ENCODE peak calls at places on chromosome 18, in six cellular contexts. One of them, this sample, is unnamed.
A peak's percentile ranks its signal among the peaks of the same experiment; 100 is the strongest.

GRCh38 chr18:46321954-46322353 is 217.8 kb downstream of the HAUS1 start:
- DNase-seq in upper lobe of right lung: no peak
- DNase-seq in thyroid gland: no peak
- DNase-seq in foreskin fibroblast: no peak
- DNase-seq in GM23338: peak; percentile 78
- DNase-seq in K562: no peak
- DNase-seq in this sample: no peak

GRCh38 chr18:76252880-76253279 is 242.2 kb downstream of the ZNF516 start:
- DNase-seq in GM23338: peak; percentile 76
- DNase-seq in thyroid gland: no peak
- DNase-seq in foreskin fibroblast: no peak
- DNase-seq in upper lobe of right lung: no peak
- DNase-seq in K562: no peak
- DNase-seq in this sample: no peak

GRCh38 chr18:27954226-27954625 is 222.7 kb downstream of the CDH2 start:
- DNase-seq in upper lobe of right lung: no peak
- DNase-seq in foreskin fibroblast: peak; percentile 44
- DNase-seq in GM23338: no peak
- DNase-seq in thyroid gland: no peak
- DNase-seq in K562: no peak
- DNase-seq in this sample: no peak

GRCh38 chr18:68102117-68102516 is 585.6 kb upstream of the DSEL start:
- DNase-seq in upper lobe of right lung: no peak
- DNase-seq in K562: no peak
- DNase-seq in GM23338: no peak
- DNase-seq in foreskin fibroblast: no peak
- DNase-seq in thyroid gland: no peak
- DNase-seq in this sample: no peak

GRCh38 chr18:76821875-76822509 is 365 bp upstream of the ZNF236 start:
- DNase-seq in upper lobe of right lung: peak; percentile 83
- DNase-seq in K562: peak; percentile 85
- DNase-seq in thyroid gland: peak; percentile 56
- DNase-seq in foreskin fibroblast: peak; percentile 41
- DNase-seq in GM23338: peak; percentile 54
- DNase-seq in this sample: peak; percentile 65

GRCh38 chr18:42536442-42536841 is 579.0 kb downstream of the RIT2 start:
- DNase-seq in upper lobe of right lung: no peak
- DNase-seq in GM23338: no peak
- DNase-seq in foreskin fibroblast: no peak
- DNase-seq in thyroid gland: no peak
- DNase-seq in K562: no peak
- DNase-seq in this sample: no peak

GRCh38 chr18:24014986-24015896 is 687 bp downstream of the TTC39C start:
- DNase-seq in foreskin fibroblast: peak; percentile 88
- DNase-seq in thyroid gland: peak; percentile 52
- DNase-seq in upper lobe of right lung: peak; percentile 74
- DNase-seq in GM23338: peak; percentile 55
- DNase-seq in K562: no peak
- DNase-seq in this sample: no peak

GRCh38 chr18:72233106-72233505 is 311.0 kb downstream of the CBLN2 start:
- DNase-seq in GM23338: no peak
- DNase-seq in foreskin fibroblast: no peak
- DNase-seq in thyroid gland: no peak
- DNase-seq in upper lobe of right lung: no peak
- DNase-seq in K562: no peak
- DNase-seq in this sample: no peak

GRCh38 chr18:54983041-54983686 is 23.9 kb upstream of the CCDC68 start:
- DNase-seq in upper lobe of right lung: no peak
- DNase-seq in GM23338: peak; percentile 78
- DNase-seq in foreskin fibroblast: peak; percentile 44
- DNase-seq in K562: peak; percentile 47
- DNase-seq in thyroid gland: no peak
- DNase-seq in this sample: peak; percentile 33

GRCh38 chr18:47779381-47779780 is 151.1 kb downstream of the SMAD2 start:
- DNase-seq in upper lobe of right lung: no peak
- DNase-seq in K562: no peak
- DNase-seq in foreskin fibroblast: no peak
- DNase-seq in thyroid gland: no peak
- DNase-seq in GM23338: no peak
- DNase-seq in this sample: no peak

GRCh38 chr18:59196161-59196560 is 23.8 kb upstream of the GRP start:
- DNase-seq in thyroid gland: no peak
- DNase-seq in upper lobe of right lung: no peak
- DNase-seq in K562: no peak
- DNase-seq in GM23338: no peak
- DNase-seq in foreskin fibroblast: no peak
- DNase-seq in this sample: no peak

GRCh38 chr18:79922971-79923411 is 28.5 kb downstream of the SLC66A2 start:
- DNase-seq in upper lobe of right lung: peak; percentile 48
- DNase-seq in GM23338: no peak
- DNase-seq in foreskin fibroblast: no peak
- DNase-seq in thyroid gland: peak; percentile 2
- DNase-seq in K562: no peak
- DNase-seq in this sample: no peak

GRCh38 chr18:24076950-24077349 is 61.9 kb upstream of the CABYR start:
- DNase-seq in foreskin fibroblast: no peak
- DNase-seq in thyroid gland: no peak
- DNase-seq in K562: no peak
- DNase-seq in upper lobe of right lung: no peak
- DNase-seq in GM23338: no peak
- DNase-seq in this sample: no peak

GRCh38 chr18:8882632-8883408 is 177.5 kb downstream of the MTCL1 start:
- DNase-seq in upper lobe of right lung: no peak
- DNase-seq in GM23338: peak; percentile 86
- DNase-seq in thyroid gland: no peak
- DNase-seq in foreskin fibroblast: no peak
- DNase-seq in K562: peak; percentile 64
- DNase-seq in this sample: no peak
- TF ChIP-seq CTCF in upper lobe of right lung: no peak
- TF ChIP-seq CTCF in GM23338: peak; percentile 67
- TF ChIP-seq CTCF in thyroid gland: no peak
- TF ChIP-seq CTCF in foreskin fibroblast: no peak
- TF ChIP-seq CTCF in K562: peak; percentile 80
- TF ChIP-seq CTCF in this sample: no peak

GRCh38 chr18:6807504-6808257 is 78.2 kb downstream of the ARHGAP28 start:
- DNase-seq in GM23338: no peak
- DNase-seq in K562: no peak
- DNase-seq in upper lobe of right lung: no peak
- DNase-seq in thyroid gland: no peak
- DNase-seq in foreskin fibroblast: no peak
- DNase-seq in this sample: no peak
- H3K4me3 ChIP-seq in GM23338: no peak overlapping the region
- H3K4me3 ChIP-seq in K562: no peak overlapping the region
- H3K4me3 ChIP-seq in upper lobe of right lung: no peak overlapping the region
- H3K4me3 ChIP-seq in thyroid gland: no peak overlapping the region
- H3K4me3 ChIP-seq in foreskin fibroblast: no peak overlapping the region
- H3K4me3 ChIP-seq in this sample: no peak overlapping the region

GRCh38 chr18:74654637-74655036 is 57.0 kb downstream of the ZNF407 start:
- DNase-seq in foreskin fibroblast: peak; percentile 2
- DNase-seq in upper lobe of right lung: no peak
- DNase-seq in K562: no peak
- DNase-seq in GM23338: no peak
- DNase-seq in thyroid gland: no peak
- DNase-seq in this sample: no peak

DNA sequence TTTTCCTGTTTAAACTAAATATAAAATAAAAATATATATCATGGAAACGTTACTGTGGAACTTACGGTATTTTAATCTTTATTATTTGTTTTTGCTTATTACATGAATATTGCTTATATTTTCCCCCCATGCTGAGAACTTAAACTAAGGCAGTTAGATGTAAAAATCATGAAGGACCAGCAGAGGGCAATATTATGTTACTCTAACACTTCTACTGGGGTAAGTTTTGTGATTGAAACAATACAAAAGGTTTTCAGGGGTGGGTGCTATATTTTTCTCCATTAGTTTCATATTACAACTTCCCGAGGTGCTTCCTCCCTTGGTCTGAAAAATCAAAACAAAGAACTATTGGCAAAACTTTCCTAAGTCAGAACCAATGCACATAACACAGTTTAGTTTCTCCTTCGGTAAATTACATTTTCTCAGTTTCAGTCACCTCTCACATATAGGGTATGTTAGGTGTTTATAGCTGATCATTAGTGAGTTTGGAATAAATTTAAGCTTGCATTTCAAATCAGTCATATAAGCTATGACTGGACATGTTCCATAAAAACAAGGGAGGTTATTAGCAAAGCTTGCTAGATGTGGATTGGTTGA is 54.8 kb downstream of the ZNF407 start:
- DNase-seq in foreskin fibroblast: peak; percentile 31
- DNase-seq in K562: peak; percentile 32
- DNase-seq in upper lobe of right lung: no peak
- DNase-seq in thyroid gland: no peak
- DNase-seq in GM23338: peak; percentile 72
- DNase-seq in this sample: no peak
- TF ChIP-seq CTCF in foreskin fibroblast: peak; percentile 43
- TF ChIP-seq CTCF in K562: peak; percentile 58
- TF ChIP-seq CTCF in upper lobe of right lung: peak; percentile 68
- TF ChIP-seq CTCF in thyroid gland: peak; percentile 53
- TF ChIP-seq CTCF in GM23338: peak; percentile 57
- TF ChIP-seq CTCF in this sample: peak; percentile 34

GRCh38 chr18:62457830-62458229 is 65.0 kb upstream of the ZCCHC2 start:
- DNase-seq in K562: no peak
- DNase-seq in upper lobe of right lung: peak; percentile 16
- DNase-seq in foreskin fibroblast: no peak
- DNase-seq in GM23338: peak; percentile 58
- DNase-seq in thyroid gland: no peak
- DNase-seq in this sample: no peak
- H3K4me3 ChIP-seq in K562: no peak overlapping the region
- H3K4me3 ChIP-seq in upper lobe of right lung: no peak overlapping the region
- H3K4me3 ChIP-seq in foreskin fibroblast: no peak overlapping the region
- H3K4me3 ChIP-seq in GM23338: no peak overlapping the region
- H3K4me3 ChIP-seq in thyroid gland: no peak overlapping the region
- H3K4me3 ChIP-seq in this sample: no peak overlapping the region

GRCh38 chr18:3665187-3665586 is 215.2 kb downstream of the TGIF1 start:
- DNase-seq in thyroid gland: no peak
- DNase-seq in foreskin fibroblast: no peak
- DNase-seq in K562: peak; percentile 9
- DNase-seq in GM23338: no peak
- DNase-seq in upper lobe of right lung: no peak
- DNase-seq in this sample: no peak

GRCh38 chr18:3666526-3667254 is 216.7 kb downstream of the TGIF1 start:
- DNase-seq in foreskin fibroblast: no peak
- DNase-seq in upper lobe of right lung: no peak
- DNase-seq in GM23338: no peak
- DNase-seq in K562: no peak
- DNase-seq in thyroid gland: no peak
- DNase-seq in this sample: no peak

GRCh38 chr18:3665780-3666525 is 216.0 kb downstream of the TGIF1 start:
- DNase-seq in foreskin fibroblast: peak; percentile 81
- DNase-seq in GM23338: peak; percentile 96
- DNase-seq in thyroid gland: peak; percentile 77
- DNase-seq in K562: peak; percentile 87
- DNase-seq in upper lobe of right lung: peak; percentile 81
- DNase-seq in this sample: peak; percentile 85

GRCh38 chr18:3663870-3664512 is 214.0 kb downstream of the TGIF1 start:
- DNase-seq in GM23338: no peak
- DNase-seq in foreskin fibroblast: no peak
- DNase-seq in thyroid gland: no peak
- DNase-seq in K562: no peak
- DNase-seq in upper lobe of right lung: no peak
- DNase-seq in this sample: no peak

DNA sequence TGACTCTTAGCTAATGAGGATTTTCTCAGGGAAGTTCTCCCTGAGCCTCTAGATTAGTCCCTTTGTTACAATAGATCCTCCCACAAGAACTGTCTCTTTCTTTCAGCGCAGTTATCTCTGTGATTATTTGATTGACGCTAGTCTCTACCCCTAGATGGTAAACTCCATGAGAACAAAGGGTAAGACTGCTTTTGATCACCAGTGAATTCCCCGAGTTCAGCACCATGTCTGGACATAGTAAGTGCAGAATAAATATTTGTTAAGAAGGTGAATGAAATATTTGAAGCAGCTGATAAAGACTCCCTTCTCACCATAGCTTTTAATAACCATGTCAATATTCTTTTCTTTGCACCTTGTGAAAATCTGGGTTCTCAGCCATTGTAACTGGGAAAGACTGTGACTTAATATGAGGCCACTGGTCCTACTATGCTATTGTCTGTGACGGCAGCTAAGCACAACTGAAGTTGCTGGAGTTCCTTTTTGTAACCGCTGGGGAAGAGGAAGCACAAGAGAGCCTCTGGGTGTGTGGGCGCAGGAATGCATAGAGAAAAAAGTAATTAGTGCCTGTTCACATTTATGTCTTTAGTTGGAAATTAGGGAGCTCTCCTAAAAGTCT is 214.7 kb downstream of the TGIF1 start:
- DNase-seq in thyroid gland: no peak
- DNase-seq in foreskin fibroblast: no peak
- DNase-seq in K562: peak; percentile 59
- DNase-seq in GM23338: peak; percentile 51
- DNase-seq in upper lobe of right lung: no peak
- DNase-seq in this sample: peak; percentile 79
- TF ChIP-seq CTCF in thyroid gland: no peak
- TF ChIP-seq CTCF in foreskin fibroblast: no peak
- TF ChIP-seq CTCF in K562: peak; percentile 55
- TF ChIP-seq CTCF in GM23338: no peak
- TF ChIP-seq CTCF in upper lobe of right lung: no peak
- TF ChIP-seq CTCF in this sample: no peak

GRCh38 chr18:34223893-34224422 is 755 bp downstream of the NOL4 start:
- DNase-seq in foreskin fibroblast: no peak
- DNase-seq in GM23338: no peak
- DNase-seq in K562: no peak
- DNase-seq in upper lobe of right lung: no peak
- DNase-seq in thyroid gland: peak; percentile 4
- DNase-seq in this sample: no peak
- H3K4me3 ChIP-seq in foreskin fibroblast: no peak overlapping the region
- H3K4me3 ChIP-seq in GM23338: peak overlapping the region; percentile 80
- H3K4me3 ChIP-seq in K562: no peak overlapping the region
- H3K4me3 ChIP-seq in upper lobe of right lung: peak overlapping the region; percentile 33
- H3K4me3 ChIP-seq in thyroid gland: peak overlapping the region; percentile 74
- H3K4me3 ChIP-seq in this sample: no peak overlapping the region

GRCh38 chr18:50057009-50057408 is 137.9 kb downstream of the MYO5B start:
- DNase-seq in thyroid gland: no peak
- DNase-seq in GM23338: peak; percentile 8
- DNase-seq in K562: peak; percentile 6
- DNase-seq in upper lobe of right lung: no peak
- DNase-seq in foreskin fibroblast: no peak
- DNase-seq in this sample: no peak
- TF ChIP-seq CTCF in thyroid gland: no peak
- TF ChIP-seq CTCF in GM23338: peak; percentile 20
- TF ChIP-seq CTCF in K562: no peak
- TF ChIP-seq CTCF in upper lobe of right lung: no peak
- TF ChIP-seq CTCF in foreskin fibroblast: no peak
- TF ChIP-seq CTCF in this sample: no peak

GRCh38 chr18:60372598-60372997 is at the start of gene MC4R:
- DNase-seq in thyroid gland: no peak
- DNase-seq in GM23338: peak; percentile 36
- DNase-seq in upper lobe of right lung: no peak
- DNase-seq in foreskin fibroblast: peak; percentile 76
- DNase-seq in K562: no peak
- DNase-seq in this sample: no peak

GRCh38 chr18:60377778-60378469 is 5.3 kb upstream of the MC4R start:
- DNase-seq in upper lobe of right lung: no peak
- DNase-seq in GM23338: no peak
- DNase-seq in K562: no peak
- DNase-seq in foreskin fibroblast: no peak
- DNase-seq in thyroid gland: no peak
- DNase-seq in this sample: no peak

DNA sequence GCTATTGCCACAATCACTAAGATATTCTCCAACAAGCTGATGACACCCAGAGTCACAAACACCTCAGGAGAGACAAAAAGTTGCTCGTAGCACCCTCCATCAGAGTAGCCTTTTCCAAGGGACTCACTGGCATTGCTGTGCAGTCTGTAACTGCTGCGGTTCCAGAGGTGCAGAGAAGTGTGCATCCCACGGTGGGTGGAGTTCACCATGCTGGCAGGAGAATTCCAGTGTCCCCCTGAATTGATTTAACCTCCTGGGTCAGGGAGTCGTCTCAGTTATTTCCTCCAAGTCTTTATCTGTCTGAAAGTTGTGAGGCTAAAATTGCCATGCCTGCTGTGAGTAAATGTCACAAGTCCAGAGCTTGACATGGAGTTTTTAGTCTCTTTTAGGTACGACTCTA is 434 bp downstream of the MC4R start:
- DNase-seq in upper lobe of right lung: no peak
- DNase-seq in foreskin fibroblast: no peak
- DNase-seq in K562: no peak
- DNase-seq in GM23338: no peak
- DNase-seq in thyroid gland: no peak
- DNase-seq in this sample: no peak
- H3K4me3 ChIP-seq in upper lobe of right lung: no peak overlapping the region
- H3K4me3 ChIP-seq in foreskin fibroblast: peak overlapping the region; percentile 16
- H3K4me3 ChIP-seq in K562: no peak overlapping the region
- H3K4me3 ChIP-seq in GM23338: no peak overlapping the region
- H3K4me3 ChIP-seq in thyroid gland: no peak overlapping the region
- H3K4me3 ChIP-seq in this sample: no peak overlapping the region